ENCODE peak calls at places on chromosomes 13 and 19, in ten cellular contexts. One of them, this sample, is unnamed. For H3K36me3 and H3K4me1, the result is how much of the 10 kb centered on the place peaks cover.

GRCh38 chr13:91740811-91741210 is 342.4 kb downstream of the GPC5 start:
- DNase-seq in neural progenitor cell: peak
- DNase-seq in mammary epithelial cell: no peak
- DNase-seq in ovary: no peak
- DNase-seq in CD8-positive, alpha-beta T cell: no peak
- DNase-seq in transverse colon: no peak
- DNase-seq in CD4-positive, CD25-positive, alpha-beta regulatory T cell: no peak
- DNase-seq in breast epithelium: no peak
- DNase-seq in pancreas: no peak
- DNase-seq in CD8-positive, alpha-beta memory T cell: no peak
- DNase-seq in this sample: no peak

GRCh38 chr19:35164418-35164817 is 9.9 kb downstream of the FXYD5 start:
- DNase-seq in neural progenitor cell: no peak
- DNase-seq in mammary epithelial cell: peak
- DNase-seq in ovary: no peak
- DNase-seq in CD8-positive, alpha-beta T cell: no peak
- DNase-seq in transverse colon: no peak
- DNase-seq in CD4-positive, CD25-positive, alpha-beta regulatory T cell: no peak
- DNase-seq in breast epithelium: no peak
- DNase-seq in pancreas: no peak
- DNase-seq in CD8-positive, alpha-beta memory T cell: no peak
- DNase-seq in this sample: no peak

GRCh38 chr19:2542341-2543069 is 66.6 kb downstream of the GADD45B start:
- DNase-seq in neural progenitor cell: no peak
- DNase-seq in mammary epithelial cell: no peak
- DNase-seq in ovary: no peak
- DNase-seq in CD8-positive, alpha-beta T cell: no peak
- DNase-seq in transverse colon: peak
- DNase-seq in CD4-positive, CD25-positive, alpha-beta regulatory T cell: no peak
- DNase-seq in breast epithelium: no peak
- DNase-seq in pancreas: no peak
- DNase-seq in CD8-positive, alpha-beta memory T cell: no peak
- DNase-seq in this sample: no peak

GRCh38 chr19:18785179-18786124 is 5.7 kb downstream of the COMP start:
- DNase-seq in neural progenitor cell: peak
- DNase-seq in mammary epithelial cell: no peak
- DNase-seq in ovary: peak
- DNase-seq in CD8-positive, alpha-beta T cell: peak
- DNase-seq in transverse colon: peak
- DNase-seq in CD4-positive, CD25-positive, alpha-beta regulatory T cell: peak
- DNase-seq in breast epithelium: peak
- DNase-seq in pancreas: peak
- DNase-seq in CD8-positive, alpha-beta memory T cell: peak
- DNase-seq in this sample: peak

GRCh38 chr13:31674056-31674455 is 65.3 kb upstream of the RXFP2 start:
- DNase-seq in neural progenitor cell: no peak
- DNase-seq in mammary epithelial cell: no peak
- DNase-seq in ovary: no peak
- DNase-seq in CD8-positive, alpha-beta T cell: no peak
- DNase-seq in transverse colon: no peak
- DNase-seq in CD4-positive, CD25-positive, alpha-beta regulatory T cell: no peak
- DNase-seq in breast epithelium: no peak
- DNase-seq in pancreas: no peak
- DNase-seq in CD8-positive, alpha-beta memory T cell: no peak
- DNase-seq in this sample: no peak

GRCh38 chr13:89496478-89496877 is 1825.3 kb downstream of the SLITRK5 start:
- DNase-seq in neural progenitor cell: no peak
- DNase-seq in mammary epithelial cell: no peak
- DNase-seq in ovary: no peak
- DNase-seq in CD8-positive, alpha-beta T cell: no peak
- DNase-seq in transverse colon: no peak
- DNase-seq in CD4-positive, CD25-positive, alpha-beta regulatory T cell: no peak
- DNase-seq in breast epithelium: no peak
- DNase-seq in pancreas: no peak
- DNase-seq in CD8-positive, alpha-beta memory T cell: no peak
- DNase-seq in this sample: no peak

GRCh38 chr13:97266734-97267417 is 44.7 kb downstream of the MBNL2 start:
- DNase-seq in neural progenitor cell: peak
- DNase-seq in mammary epithelial cell: no peak
- DNase-seq in ovary: no peak
- DNase-seq in CD8-positive, alpha-beta T cell: no peak
- DNase-seq in transverse colon: no peak
- DNase-seq in CD4-positive, CD25-positive, alpha-beta regulatory T cell: no peak
- DNase-seq in breast epithelium: no peak
- DNase-seq in pancreas: no peak
- DNase-seq in CD8-positive, alpha-beta memory T cell: no peak
- DNase-seq in this sample: no peak

GRCh38 chr13:40158218-40158617 is 502.8 kb downstream of the COG6 start:
- DNase-seq in neural progenitor cell: no peak
- DNase-seq in mammary epithelial cell: peak
- DNase-seq in ovary: no peak
- DNase-seq in CD8-positive, alpha-beta T cell: no peak
- DNase-seq in transverse colon: no peak
- DNase-seq in CD4-positive, CD25-positive, alpha-beta regulatory T cell: no peak
- DNase-seq in breast epithelium: no peak
- DNase-seq in pancreas: peak
- DNase-seq in CD8-positive, alpha-beta memory T cell: no peak
- DNase-seq in this sample: no peak

GRCh38 chr13:76854894-76855293 is 31.3 kb downstream of the KCTD12 start:
- DNase-seq in neural progenitor cell: no peak
- DNase-seq in mammary epithelial cell: peak
- DNase-seq in ovary: no peak
- DNase-seq in CD8-positive, alpha-beta T cell: no peak
- DNase-seq in transverse colon: no peak
- DNase-seq in CD4-positive, CD25-positive, alpha-beta regulatory T cell: no peak
- DNase-seq in breast epithelium: no peak
- DNase-seq in pancreas: no peak
- DNase-seq in CD8-positive, alpha-beta memory T cell: no peak
- DNase-seq in this sample: no peak

GRCh38 chr13:70842062-70842644 is 733.9 kb upstream of the KLHL1 start:
- DNase-seq in neural progenitor cell: no peak
- DNase-seq in mammary epithelial cell: no peak
- DNase-seq in ovary: no peak
- DNase-seq in CD8-positive, alpha-beta T cell: no peak
- DNase-seq in transverse colon: no peak
- DNase-seq in CD4-positive, CD25-positive, alpha-beta regulatory T cell: no peak
- DNase-seq in breast epithelium: no peak
- DNase-seq in pancreas: no peak
- DNase-seq in CD8-positive, alpha-beta memory T cell: no peak
- DNase-seq in this sample: no peak

GRCh38 chr13:36088001-36088400 is 43.2 kb downstream of the DCLK1 start:
- DNase-seq in neural progenitor cell: no peak
- DNase-seq in mammary epithelial cell: peak
- DNase-seq in ovary: no peak
- DNase-seq in CD8-positive, alpha-beta T cell: no peak
- DNase-seq in transverse colon: no peak
- DNase-seq in CD4-positive, CD25-positive, alpha-beta regulatory T cell: no peak
- DNase-seq in breast epithelium: no peak
- DNase-seq in pancreas: no peak
- DNase-seq in CD8-positive, alpha-beta memory T cell: no peak
- DNase-seq in this sample: no peak

GRCh38 chr19:17517898-17518297 is 6.4 kb downstream of the PGLS start:
- DNase-seq in neural progenitor cell: no peak
- DNase-seq in mammary epithelial cell: no peak
- DNase-seq in ovary: no peak
- DNase-seq in CD8-positive, alpha-beta T cell: no peak
- DNase-seq in transverse colon: no peak
- DNase-seq in CD4-positive, CD25-positive, alpha-beta regulatory T cell: no peak
- DNase-seq in breast epithelium: no peak
- DNase-seq in pancreas: no peak
- DNase-seq in CD8-positive, alpha-beta memory T cell: no peak
- DNase-seq in this sample: no peak

GRCh38 chr19:29006057-29006735 is 206.8 kb downstream of the UQCRFS1 start:
- DNase-seq in neural progenitor cell: no peak
- DNase-seq in mammary epithelial cell: no peak
- DNase-seq in ovary: no peak
- DNase-seq in CD8-positive, alpha-beta T cell: no peak
- DNase-seq in transverse colon: no peak
- DNase-seq in CD4-positive, CD25-positive, alpha-beta regulatory T cell: no peak
- DNase-seq in breast epithelium: no peak
- DNase-seq in pancreas: no peak
- DNase-seq in CD8-positive, alpha-beta memory T cell: no peak
- DNase-seq in this sample: no peak

GRCh38 chr13:67776171-67776570 is 546.0 kb upstream of the PCDH9 start:
- DNase-seq in neural progenitor cell: no peak
- DNase-seq in mammary epithelial cell: no peak
- DNase-seq in ovary: no peak
- DNase-seq in CD8-positive, alpha-beta T cell: no peak
- DNase-seq in transverse colon: no peak
- DNase-seq in CD4-positive, CD25-positive, alpha-beta regulatory T cell: no peak
- DNase-seq in breast epithelium: no peak
- DNase-seq in pancreas: no peak
- DNase-seq in CD8-positive, alpha-beta memory T cell: no peak
- DNase-seq in this sample: no peak

GRCh38 chr19:28990522-28990921 is 222.4 kb downstream of the UQCRFS1 start:
- DNase-seq in neural progenitor cell: no peak
- DNase-seq in mammary epithelial cell: no peak
- DNase-seq in ovary: no peak
- DNase-seq in CD8-positive, alpha-beta T cell: no peak
- DNase-seq in transverse colon: no peak
- DNase-seq in CD4-positive, CD25-positive, alpha-beta regulatory T cell: no peak
- DNase-seq in breast epithelium: no peak
- DNase-seq in pancreas: no peak
- DNase-seq in CD8-positive, alpha-beta memory T cell: no peak
- DNase-seq in this sample: no peak

GRCh38 chr13:43990829-43991228 is 111.1 kb downstream of the LACC1 start:
- DNase-seq in neural progenitor cell: no peak
- DNase-seq in mammary epithelial cell: no peak
- DNase-seq in ovary: no peak
- DNase-seq in CD8-positive, alpha-beta T cell: no peak
- DNase-seq in transverse colon: no peak
- DNase-seq in CD4-positive, CD25-positive, alpha-beta regulatory T cell: no peak
- DNase-seq in breast epithelium: no peak
- DNase-seq in pancreas: no peak
- DNase-seq in CD8-positive, alpha-beta memory T cell: no peak
- DNase-seq in this sample: no peak

GRCh38 chr19:44741258-44741731 is 7.2 kb upstream of the BCL3 start:
- DNase-seq in neural progenitor cell: no peak
- DNase-seq in mammary epithelial cell: peak
- DNase-seq in ovary: no peak
- DNase-seq in CD8-positive, alpha-beta T cell: no peak
- DNase-seq in transverse colon: peak
- DNase-seq in CD4-positive, CD25-positive, alpha-beta regulatory T cell: no peak
- DNase-seq in breast epithelium: no peak
- DNase-seq in pancreas: no peak
- DNase-seq in CD8-positive, alpha-beta memory T cell: no peak
- DNase-seq in this sample: no peak

GRCh38 chr13:51742611-51743010 is 61.4 kb downstream of the DHRS12 start:
- DNase-seq in neural progenitor cell: no peak
- DNase-seq in mammary epithelial cell: no peak
- DNase-seq in ovary: no peak
- DNase-seq in CD8-positive, alpha-beta T cell: no peak
- DNase-seq in transverse colon: no peak
- DNase-seq in CD4-positive, CD25-positive, alpha-beta regulatory T cell: no peak
- DNase-seq in breast epithelium: no peak
- DNase-seq in pancreas: no peak
- DNase-seq in CD8-positive, alpha-beta memory T cell: no peak
- DNase-seq in this sample: no peak
- H3K36me3 ChIP-seq in neural progenitor cell: under half
- H3K36me3 ChIP-seq in mammary epithelial cell: under half
- H3K36me3 ChIP-seq in ovary: under half
- H3K36me3 ChIP-seq in CD8-positive, alpha-beta T cell: under half
- H3K36me3 ChIP-seq in transverse colon: under half
- H3K36me3 ChIP-seq in CD4-positive, CD25-positive, alpha-beta regulatory T cell: under half
- H3K36me3 ChIP-seq in breast epithelium: under half
- H3K36me3 ChIP-seq in pancreas: under half
- H3K36me3 ChIP-seq in CD8-positive, alpha-beta memory T cell: under half
- H3K36me3 ChIP-seq in this sample: under half

GRCh38 chr13:111171629-111172028 is 56.5 kb downstream of the ARHGEF7 start:
- DNase-seq in neural progenitor cell: no peak
- DNase-seq in mammary epithelial cell: peak
- DNase-seq in ovary: no peak
- DNase-seq in CD8-positive, alpha-beta T cell: no peak
- DNase-seq in transverse colon: no peak
- DNase-seq in CD4-positive, CD25-positive, alpha-beta regulatory T cell: no peak
- DNase-seq in breast epithelium: no peak
- DNase-seq in pancreas: no peak
- DNase-seq in CD8-positive, alpha-beta memory T cell: no peak
- DNase-seq in this sample: no peak
- H3K4me1 ChIP-seq in neural progenitor cell: under half
- H3K4me1 ChIP-seq in mammary epithelial cell: under half
- H3K4me1 ChIP-seq in ovary: under half
- H3K4me1 ChIP-seq in CD8-positive, alpha-beta T cell: under half
- H3K4me1 ChIP-seq in transverse colon: under half
- H3K4me1 ChIP-seq in CD4-positive, CD25-positive, alpha-beta regulatory T cell: under half
- H3K4me1 ChIP-seq in breast epithelium: under half
- H3K4me1 ChIP-seq in pancreas: under half
- H3K4me1 ChIP-seq in CD8-positive, alpha-beta memory T cell: half or more
- H3K4me1 ChIP-seq in this sample: under half

GRCh38 chr19:30638889-30639288 is 266.7 kb downstream of the ZNF536 start:
- DNase-seq in neural progenitor cell: no peak
- DNase-seq in mammary epithelial cell: no peak
- DNase-seq in ovary: no peak
- DNase-seq in CD8-positive, alpha-beta T cell: no peak
- DNase-seq in transverse colon: no peak
- DNase-seq in CD4-positive, CD25-positive, alpha-beta regulatory T cell: no peak
- DNase-seq in breast epithelium: no peak
- DNase-seq in pancreas: no peak
- DNase-seq in CD8-positive, alpha-beta memory T cell: no peak
- DNase-seq in this sample: no peak

GRCh38 chr19:30635026-30635985 is 263.1 kb downstream of the ZNF536 start:
- DNase-seq in neural progenitor cell: no peak
- DNase-seq in mammary epithelial cell: no peak
- DNase-seq in ovary: no peak
- DNase-seq in CD8-positive, alpha-beta T cell: no peak
- DNase-seq in transverse colon: no peak
- DNase-seq in CD4-positive, CD25-positive, alpha-beta regulatory T cell: no peak
- DNase-seq in breast epithelium: no peak
- DNase-seq in pancreas: no peak
- DNase-seq in CD8-positive, alpha-beta memory T cell: no peak
- DNase-seq in this sample: no peak

GRCh38 chr19:30637926-30638325 is 265.7 kb downstream of the ZNF536 start:
- DNase-seq in neural progenitor cell: no peak
- DNase-seq in mammary epithelial cell: no peak
- DNase-seq in ovary: no peak
- DNase-seq in CD8-positive, alpha-beta T cell: no peak
- DNase-seq in transverse colon: no peak
- DNase-seq in CD4-positive, CD25-positive, alpha-beta regulatory T cell: no peak
- DNase-seq in breast epithelium: no peak
- DNase-seq in pancreas: no peak
- DNase-seq in CD8-positive, alpha-beta memory T cell: no peak
- DNase-seq in this sample: no peak

GRCh38 chr19:30645946-30646577 is 273.9 kb downstream of the ZNF536 start:
- DNase-seq in neural progenitor cell: no peak
- DNase-seq in mammary epithelial cell: no peak
- DNase-seq in ovary: no peak
- DNase-seq in CD8-positive, alpha-beta T cell: no peak
- DNase-seq in transverse colon: no peak
- DNase-seq in CD4-positive, CD25-positive, alpha-beta regulatory T cell: no peak
- DNase-seq in breast epithelium: no peak
- DNase-seq in pancreas: no peak
- DNase-seq in CD8-positive, alpha-beta memory T cell: no peak
- DNase-seq in this sample: no peak

GRCh38 chr19:30640266-30640965 is 268.2 kb downstream of the ZNF536 start:
- DNase-seq in neural progenitor cell: no peak
- DNase-seq in mammary epithelial cell: no peak
- DNase-seq in ovary: no peak
- DNase-seq in CD8-positive, alpha-beta T cell: peak
- DNase-seq in transverse colon: no peak
- DNase-seq in CD4-positive, CD25-positive, alpha-beta regulatory T cell: no peak
- DNase-seq in breast epithelium: no peak
- DNase-seq in pancreas: no peak
- DNase-seq in CD8-positive, alpha-beta memory T cell: no peak
- DNase-seq in this sample: no peak
- H3K4me3 ChIP-seq in neural progenitor cell: no peak
- H3K4me3 ChIP-seq in mammary epithelial cell: no peak
- H3K4me3 ChIP-seq in ovary: no peak
- H3K4me3 ChIP-seq in CD8-positive, alpha-beta T cell: no peak
- H3K4me3 ChIP-seq in transverse colon: no peak
- H3K4me3 ChIP-seq in CD4-positive, CD25-positive, alpha-beta regulatory T cell: no peak
- H3K4me3 ChIP-seq in breast epithelium: no peak
- H3K4me3 ChIP-seq in pancreas: no peak
- H3K4me3 ChIP-seq in CD8-positive, alpha-beta memory T cell: no peak
- H3K4me3 ChIP-seq in this sample: no peak

GRCh38 chr19:13959141-13959961 is 7.0 kb downstream of the DCAF15 start:
- DNase-seq in neural progenitor cell: no peak
- DNase-seq in mammary epithelial cell: no peak
- DNase-seq in ovary: no peak
- DNase-seq in CD8-positive, alpha-beta T cell: no peak
- DNase-seq in transverse colon: no peak
- DNase-seq in CD4-positive, CD25-positive, alpha-beta regulatory T cell: no peak
- DNase-seq in breast epithelium: no peak
- DNase-seq in pancreas: no peak
- DNase-seq in CD8-positive, alpha-beta memory T cell: no peak
- DNase-seq in this sample: no peak
- H3K36me3 ChIP-seq in neural progenitor cell: under half
- H3K36me3 ChIP-seq in mammary epithelial cell: under half
- H3K36me3 ChIP-seq in ovary: under half
- H3K36me3 ChIP-seq in CD8-positive, alpha-beta T cell: under half
- H3K36me3 ChIP-seq in transverse colon: under half
- H3K36me3 ChIP-seq in CD4-positive, CD25-positive, alpha-beta regulatory T cell: half or more
- H3K36me3 ChIP-seq in breast epithelium: under half
- H3K36me3 ChIP-seq in pancreas: under half
- H3K36me3 ChIP-seq in CD8-positive, alpha-beta memory T cell: under half
- H3K36me3 ChIP-seq in this sample: under half

This sample was measured in small intestine.